ENCODE peak calls at places on chromosomes 16 and 17, in ten cellular contexts. T is fibroblast of pulmonary artery; Q is ELF-1; J is activated effector memory CD4-positive, alpha-beta T cell treated with Interleukin-2 at 50 U/mL for 16 hours; P is non-pigmented ciliary epithelial cell; G is ELR; B is pulmonary artery endothelial cell; Z is NB4; S is K562; C is activated CD8-positive, alpha-beta T cell treated with anti-CD3 and anti-CD28 coated beads for 36 hours. W is an unnamed sample.

GRCh38 chr16:56767018-56767417 is 37.1 kb downstream of the NUP93 start:
- DNase-seq in T (no peak), Q (no peak), J (no peak), P (no peak), G (no peak), B (no peak), Z (no peak), S (no peak), C (no peak), W (no peak)

GRCh38 chr16:2231016-2231931 is 5.0 kb upstream of the DNASE1L2 start:
- DNase-seq in T (no peak), Q (no peak), J (no peak), P (no peak), G (no peak), B (no peak), Z (no peak), S (no peak), C (no peak), W (no peak)

GRCh38 chr16:85126731-85127662 is 14.7 kb upstream of the CIBAR2 start:
- DNase-seq in T (peak; percentile 92), Q (peak; percentile 58), J (no peak), P (peak; percentile 81), G (peak; percentile 51), B (no peak), Z (no peak), S (no peak), C (peak; percentile 48), W (no peak)

GRCh38 chr17:8470447-8471047 is 34.9 kb downstream of the NDEL1 start:
- DNase-seq in T (peak; percentile 53), Q (no peak), J (no peak), P (no peak), G (no peak), B (no peak), Z (no peak), S (no peak), C (no peak), W (no peak)

GRCh38 chr16:87702325-87702811 is 63.4 kb downstream of the KLHDC4 start:
- DNase-seq in T (peak; percentile 37), Q (peak; percentile 53), J (peak; percentile 14), P (no peak), G (peak; percentile 44), B (peak; percentile 45), Z (peak; percentile 82), S (peak; percentile 47), C (peak; percentile 70), W (peak; percentile 85)

GRCh38 chr17:924711-925480 is 54.7 kb downstream of the NXN start:
- DNase-seq in T (no peak), Q (peak; percentile 72), J (no peak), P (no peak), G (no peak), B (no peak), Z (no peak), S (no peak), C (no peak), W (no peak)

GRCh38 chr17:2904135-2904534 is 107.9 kb downstream of the RAP1GAP2 start:
- DNase-seq in T (peak; percentile 28), Q (no peak), J (no peak), P (no peak), G (no peak), B (no peak), Z (no peak), S (no peak), C (no peak), W (no peak)

GRCh38 chr17:79047923-79048825 is 24.2 kb downstream of the C1QTNF1 start:
- DNase-seq in T (no peak), Q (peak; percentile 33), J (no peak), P (no peak), G (no peak), B (no peak), Z (no peak), S (no peak), C (no peak), W (no peak)

GRCh38 chr16:85350973-85351372 is 238.7 kb upstream of the CIBAR2 start:
- DNase-seq in T (peak; percentile 94), Q (no peak), J (no peak), P (peak; percentile 75), G (peak; percentile 93), B (peak; percentile 94), Z (no peak), S (no peak), C (no peak), W (no peak)

GRCh38 chr16:2977440-2977839 is 2.8 kb downstream of the PKMYT1 start:
- DNase-seq in T (no peak), Q (no peak), J (no peak), P (no peak), G (no peak), B (no peak), Z (no peak), S (no peak), C (no peak), W (no peak)

GRCh38 chr16:55965099-55965498 is 89.9 kb upstream of the CES5A start:
- DNase-seq in T (no peak), Q (no peak), J (no peak), P (no peak), G (no peak), B (no peak), Z (no peak), S (no peak), C (no peak), W (no peak)

GRCh38 chr16:85064186-85064585 is 36.6 kb downstream of the KIAA0513 start:
- DNase-seq in T (no peak), Q (no peak), J (no peak), P (no peak), G (no peak), B (no peak), Z (no peak), S (no peak), C (no peak), W (no peak)

GRCh38 chr16:84093879-84094270 is 22.9 kb downstream of the MBTPS1 start:
- DNase-seq in T (no peak), Q (no peak), J (no peak), P (no peak), G (no peak), B (no peak), Z (no peak), S (no peak), C (no peak), W (no peak)